ENCODE peak calls at places on chromosome 13, in ten cellular contexts. O, W, C, V, Q, K, T, G, U and R are unnamed samples.

GRCh38 chr13:66200555-66200954 is 1029.6 kb downstream of the PCDH9 start:
- DNase-seq in O (no peak), W (no peak), C (no peak), V (no peak), Q (no peak), K (no peak), T (no peak), G (peak), U (no peak), R (no peak)

GRCh38 chr13:77563110-77563509 is 27.6 kb downstream of the SCEL start:
- DNase-seq in O (no peak), W (no peak), C (no peak), V (peak), Q (no peak), K (no peak), T (no peak), G (peak), U (no peak), R (no peak)

GRCh38 chr13:20431080-20431479 is 94.6 kb downstream of the CRYL1 start:
- DNase-seq in O (no peak), W (no peak), C (no peak), V (no peak), Q (no peak), K (no peak), T (no peak), G (no peak), U (peak), R (no peak)

GRCh38 chr13:30341815-30342570 is 34.6 kb upstream of the KATNAL1 start:
- DNase-seq in O (no peak), W (no peak), C (no peak), V (no peak), Q (no peak), K (no peak), T (peak), G (peak), U (no peak), R (no peak)

GRCh38 chr13:35926859-35927530 is 204.2 kb downstream of the DCLK1 start:
- DNase-seq in O (no peak), W (no peak), C (no peak), V (no peak), Q (no peak), K (no peak), T (no peak), G (no peak), U (no peak), R (no peak)

GRCh38 chr13:19861762-19862161 is 1.7 kb downstream of the ZMYM5 start:
- DNase-seq in O (no peak), W (no peak), C (no peak), V (no peak), Q (no peak), K (no peak), T (no peak), G (no peak), U (no peak), R (no peak)

GRCh38 chr13:41467546-41467945 is 10.2 kb downstream of the RGCC start:
- DNase-seq in O (no peak), W (no peak), C (no peak), V (no peak), Q (no peak), K (no peak), T (peak), G (no peak), U (no peak), R (no peak)

GRCh38 chr13:36526897-36527296 is 94.6 kb downstream of the CCNA1 start:
- DNase-seq in O (no peak), W (no peak), C (no peak), V (no peak), Q (no peak), K (no peak), T (no peak), G (no peak), U (peak), R (no peak)

GRCh38 chr13:51122868-51123267 is 11.8 kb upstream of the C13orf42 start:
- DNase-seq in O (no peak), W (no peak), C (no peak), V (no peak), Q (no peak), K (no peak), T (no peak), G (no peak), U (no peak), R (no peak)

GRCh38 chr13:72539925-72540324 is 187.5 kb downstream of the MZT1 start:
- DNase-seq in O (no peak), W (no peak), C (no peak), V (no peak), Q (no peak), K (no peak), T (no peak), G (no peak), U (no peak), R (no peak)

GRCh38 chr13:88919970-88920628 is 1248.9 kb downstream of the SLITRK5 start:
- DNase-seq in O (no peak), W (no peak), C (peak), V (peak), Q (no peak), K (no peak), T (no peak), G (no peak), U (no peak), R (peak)

GRCh38 chr13:36360863-36361262 is 14.7 kb upstream of the SPART start:
- DNase-seq in O (no peak), W (no peak), C (no peak), V (no peak), Q (no peak), K (no peak), T (no peak), G (no peak), U (no peak), R (no peak)

GRCh38 chr13:105616313-105617075 is 919.0 kb downstream of the EFNB2 start:
- DNase-seq in O (no peak), W (no peak), C (no peak), V (no peak), Q (no peak), K (no peak), T (no peak), G (no peak), U (no peak), R (no peak)

GRCh38 chr13:45928843-45929242 is 77.3 kb upstream of the SIAH3 start:
- DNase-seq in O (no peak), W (no peak), C (no peak), V (no peak), Q (no peak), K (no peak), T (no peak), G (peak), U (no peak), R (no peak)

GRCh38 chr13:40346592-40346991 is 319.8 kb downstream of the FOXO1 start:
- DNase-seq in O (no peak), W (no peak), C (no peak), V (no peak), Q (no peak), K (no peak), T (no peak), G (no peak), U (no peak), R (no peak)

GRCh38 chr13:60329221-60329983 is 67.6 kb upstream of the TDRD3 start:
- DNase-seq in O (no peak), W (peak), C (peak), V (peak), Q (no peak), K (no peak), T (peak), G (peak), U (peak), R (no peak)

GRCh38 chr13:67557642-67558241 is 327.6 kb upstream of the PCDH9 start:
- DNase-seq in O (no peak), W (no peak), C (no peak), V (peak), Q (no peak), K (no peak), T (no peak), G (peak), U (no peak), R (no peak)

GRCh38 chr13:27960362-27961226 is 8.5 kb downstream of the CDX2 start:
- DNase-seq in O (no peak), W (no peak), C (peak), V (peak), Q (no peak), K (no peak), T (no peak), G (peak), U (peak), R (no peak)